ENCODE peak calls at places on chromosomes 4 and X, in ten cellular contexts. O, L, C, R, V, Z, X, I, A and U are unnamed samples.

GRCh38 chrX:42948723-42949122 is 170.8 kb upstream of the PPP1R2C start:
- DNase-seq in V (no peak), Z (no peak), A (no peak), L (no peak), O (no peak), R (no peak), I (no peak), C (no peak), X (no peak), U (no peak)

GRCh38 chrX:141468940-141469339 is 115.6 kb downstream of the SPANXA1 start:
- DNase-seq in A (no peak), L (no peak), O (no peak), V (no peak), X (no peak), Z (no peak), I (no peak), R (no peak), C (no peak), U (no peak)

GRCh38 chr4:122827258-122827887 is 742 bp downstream of the FGF2 start:
- DNase-seq in O (peak; percentile 26), R (no peak), X (no peak), L (no peak), C (peak; percentile 64), I (peak; percentile 20), V (peak; percentile 73), A (peak; percentile 47), Z (peak; percentile 46), U (no peak)

GRCh38 chr4:176272799-176273198 is 3.8 kb upstream of the ASB5 start:
- DNase-seq in A (no peak), V (no peak), Z (no peak), R (no peak), I (no peak), X (no peak), C (no peak), O (no peak), L (no peak), U (no peak)

GRCh38 chrX:45668686-45669443 is 468.2 kb upstream of the DIPK2B start:
- DNase-seq in L (peak; percentile 78), C (no peak), Z (no peak), I (no peak), O (no peak), V (no peak), X (no peak), A (no peak), R (peak; percentile 55), U (no peak)

GRCh38 chr4:14091966-14092365 is 464.4 kb upstream of the BOD1L1 start:
- DNase-seq in Z (no peak), R (no peak), O (no peak), A (no peak), L (no peak), I (no peak), X (no peak), V (no peak), C (no peak), U (no peak)

GRCh38 chrX:49704692-49705404 is 9.1 kb upstream of the PAGE1 start:
- DNase-seq in C (no peak), I (no peak), V (no peak), X (no peak), O (no peak), A (no peak), L (no peak), R (no peak), Z (no peak), U (no peak)

GRCh38 chr4:8355864-8356565 is 84.5 kb downstream of the ACOX3 start:
- DNase-seq in A (no peak), R (no peak), C (no peak), X (no peak), V (peak; percentile 77), I (no peak), Z (no peak), L (no peak), O (no peak), U (no peak)

GRCh38 chr4:16627999-16628398 is 270.4 kb downstream of the LDB2 start:
- DNase-seq in L (no peak), I (no peak), R (peak; percentile 82), Z (no peak), O (no peak), A (no peak), V (no peak), X (no peak), C (no peak), U (no peak)

DNA sequence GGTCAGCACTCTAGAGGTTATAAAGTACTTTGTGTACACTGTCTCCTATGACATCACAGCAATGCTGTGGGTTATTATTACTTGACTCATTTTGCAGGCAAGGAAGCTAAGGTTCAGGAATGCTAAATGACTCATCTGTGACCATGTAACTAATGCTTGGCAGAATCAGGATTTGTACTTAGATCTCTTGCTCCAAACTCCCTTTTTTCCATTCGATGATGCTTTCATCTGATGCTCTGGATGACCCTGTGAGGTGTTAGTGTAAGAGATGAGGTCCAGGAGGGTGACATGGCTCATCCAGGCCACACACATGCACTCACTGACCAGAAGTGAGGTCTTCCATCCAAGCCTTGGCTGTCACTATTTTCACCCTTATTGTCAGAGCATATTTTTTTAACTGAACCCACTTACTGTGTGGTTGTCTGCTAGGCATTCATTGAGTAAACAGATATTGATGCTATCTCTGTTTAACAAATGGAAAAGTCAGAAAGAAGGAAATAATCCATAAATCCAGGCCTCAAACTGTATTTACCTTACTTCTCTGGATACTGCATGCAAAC is 59.0 kb downstream of the RHOH start:
- DNase-seq in R (peak; percentile 90), L (peak; percentile 97), O (no peak), I (no peak), X (no peak), A (peak; percentile 64), V (no peak), C (no peak), Z (no peak), U (no peak)
- H3K27ac ChIP-seq in R (peak overlapping the region; percentile 62), L (peak overlapping the region; percentile 71), O (no peak overlapping the region), I (peak overlapping the region; percentile 29), X (no peak overlapping the region), A (peak overlapping the region; percentile 89), V (no peak overlapping the region), C (no peak overlapping the region), Z (no peak overlapping the region), U (no peak overlapping the region)

DNA sequence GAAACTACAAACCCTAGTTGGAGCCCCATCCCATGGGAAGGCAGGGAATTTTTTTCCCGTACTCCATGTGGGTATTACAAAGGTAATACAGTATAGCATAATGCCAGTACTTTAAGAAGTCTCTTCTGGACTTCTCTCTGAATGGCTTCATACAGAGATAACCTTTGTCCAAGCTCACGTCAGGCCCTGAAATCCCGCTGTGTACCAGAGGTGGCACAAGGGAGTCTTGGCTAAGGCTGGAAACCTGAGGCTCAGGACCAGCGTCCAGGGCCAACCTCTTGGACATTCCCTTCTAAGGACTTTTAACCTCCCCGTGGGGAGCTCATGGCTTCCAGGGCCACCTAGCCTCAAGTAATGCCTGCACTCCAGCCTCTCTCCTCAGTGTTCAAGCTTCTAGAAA is 338.9 kb upstream of the FAM241A start:
- DNase-seq in V (no peak), Z (no peak), L (peak; percentile 46), C (no peak), A (peak; percentile 16), R (no peak), X (no peak), I (no peak), O (no peak), U (no peak)
- TF ChIP-seq CTCF in V (no peak), Z (peak; percentile 30), L (no peak), C (no peak), A (no peak), R (no peak), X (no peak), I (no peak), O (no peak), U (no peak)

GRCh38 chr4:163603246-163603645 is 108.8 kb downstream of the TMA16 start:
- DNase-seq in I (no peak), R (no peak), C (no peak), O (no peak), V (no peak), A (no peak), Z (no peak), X (no peak), L (no peak), U (no peak)

GRCh38 chr4:163595590-163595989 is 101.1 kb downstream of the TMA16 start:
- DNase-seq in V (no peak), Z (no peak), O (no peak), L (no peak), A (no peak), R (no peak), X (no peak), C (no peak), I (no peak), U (no peak)

GRCh38 chr4:163598489-163598888 is 104.0 kb downstream of the TMA16 start:
- DNase-seq in V (no peak), X (no peak), L (no peak), C (no peak), A (no peak), O (no peak), I (no peak), Z (no peak), R (no peak), U (no peak)

GRCh38 chr4:163598028-163598427 is 103.5 kb downstream of the TMA16 start:
- DNase-seq in O (no peak), Z (no peak), R (no peak), I (no peak), V (no peak), L (no peak), A (no peak), C (no peak), X (no peak), U (no peak)

GRCh38 chr4:163600731-163601130 is 106.2 kb downstream of the TMA16 start:
- DNase-seq in V (no peak), X (no peak), R (no peak), Z (no peak), O (no peak), A (no peak), I (no peak), C (no peak), L (no peak), U (no peak)
- H3K27ac ChIP-seq in V (no peak overlapping the region), X (no peak overlapping the region), R (no peak overlapping the region), Z (no peak overlapping the region), O (no peak overlapping the region), A (no peak overlapping the region), I (no peak overlapping the region), C (no peak overlapping the region), L (no peak overlapping the region), U (no peak overlapping the region)

GRCh38 chr4:153345011-153345981 is 808 bp downstream of the MND1 start:
- DNase-seq in I (no peak), X (peak; percentile 70), R (no peak), O (no peak), V (peak; percentile 66), Z (peak; percentile 74), A (peak; percentile 17), L (peak; percentile 21), C (peak; percentile 32), U (peak; percentile 33)

GRCh38 chr4:153346031-153346430 is 1.5 kb downstream of the MND1 start:
- DNase-seq in A (no peak), L (no peak), Z (no peak), C (no peak), O (no peak), I (no peak), V (no peak), R (no peak), X (no peak), U (no peak)

GRCh38 chr4:153342751-153343552 is 1.5 kb upstream of the MND1 start:
- DNase-seq in I (no peak), C (no peak), L (no peak), O (no peak), V (no peak), X (no peak), A (no peak), R (no peak), Z (no peak), U (no peak)

GRCh38 chr4:153346563-153346962 is 2.1 kb downstream of the MND1 start:
- DNase-seq in V (no peak), R (no peak), O (no peak), X (no peak), L (no peak), Z (no peak), I (no peak), A (no peak), C (no peak), U (no peak)

GRCh38 chr4:153344131-153345010 is at the start of gene MND1:
- DNase-seq in X (peak; percentile 92), R (no peak), Z (peak; percentile 89), A (peak; percentile 66), I (peak; percentile 58), L (peak; percentile 68), C (peak; percentile 83), O (peak; percentile 79), V (peak; percentile 88), U (peak; percentile 86)
- TF ChIP-seq CTCF in X (peak; percentile 51), R (peak; percentile 77), Z (peak; percentile 97), A (peak; percentile 84), I (no peak), L (peak; percentile 66), C (peak; percentile 98), O (no peak), V (peak; percentile 99), U (peak; percentile 75)